ENCODE peak calls at places on chromosomes 4 and X, in six cellular contexts. G is spleen; N is heart right ventricle; L is MG63; C is CD8-positive, alpha-beta T cell; J is heart left ventricle. B is an unnamed sample. For H3K9me3, the result is how much of the 10 kb centered on the place peaks cover.

GRCh38 chr4:182145360-182145905 is 97.8 kb upstream of the TENM3 start:
- DNase-seq in J (no peak), C (no peak), N (no peak), L (no peak), G (no peak), B (peak)

GRCh38 chr4:2260336-2261109 is 1.4 kb downstream of the MXD4 start:
- DNase-seq in J (peak), C (no peak), G (peak), N (no peak), L (no peak), B (no peak)

GRCh38 chr4:150046728-150047217 is 31.5 kb upstream of the DCLK2 start:
- DNase-seq in N (no peak), G (no peak), L (no peak), C (no peak), J (no peak), B (no peak)

GRCh38 chr4:89344571-89344970 is 37.0 kb upstream of the GPRIN3 start:
- DNase-seq in L (no peak), G (no peak), N (no peak), C (no peak), J (no peak), B (no peak)

GRCh38 chr4:83118869-83119268 is 4.3 kb upstream of the PLAC8 start:
- DNase-seq in N (no peak), L (no peak), J (no peak), C (no peak), G (no peak), B (no peak)

GRCh38 chr4:86947494-86948120 is 12.8 kb downstream of the AFF1 start:
- DNase-seq in C (no peak), G (no peak), N (no peak), L (no peak), J (no peak), B (no peak)

GRCh38 chrX:139058831-139059495 is 347.4 kb upstream of the FGF13 start:
- DNase-seq in J (no peak), L (peak), N (no peak), C (no peak), G (no peak), B (no peak)

GRCh38 chr4:33825685-33826084 is 2418.6 kb downstream of the ARAP2 start:
- DNase-seq in G (no peak), C (no peak), L (no peak), N (no peak), J (no peak), B (no peak)

GRCh38 chr4:41192136-41192535 is 22.2 kb downstream of the APBB2 start:
- DNase-seq in J (no peak), L (no peak), N (no peak), C (no peak), G (no peak), B (no peak)

GRCh38 chrX:1134156-1134555 is 78.3 kb downstream of the CRLF2 start:
- DNase-seq in J (no peak), C (no peak), L (no peak), G (peak), N (no peak), B (no peak)

GRCh38 chrX:115906881-115907280 is 263.7 kb upstream of the AGTR2 start:
- DNase-seq in N (no peak), L (no peak), G (no peak), J (no peak), C (no peak), B (no peak)

GRCh38 chr4:67744561-67745283 is 9.5 kb downstream of the GNRHR start:
- DNase-seq in L (no peak), G (no peak), C (no peak), J (no peak), N (no peak), B (no peak)

GRCh38 chrX:86241547-86241946 is 93.3 kb downstream of the DACH2 start:
- DNase-seq in J (no peak), N (no peak), L (no peak), G (no peak), C (no peak), B (no peak)

GRCh38 chrX:115900425-115900824 is 270.1 kb upstream of the AGTR2 start:
- DNase-seq in J (no peak), L (no peak), N (no peak), C (no peak), G (no peak), B (no peak)

GRCh38 chr4:17526695-17527477 is 11.9 kb downstream of the CLRN2 start:
- DNase-seq in J (peak), N (no peak), G (no peak), L (no peak), C (no peak), B (no peak)

GRCh38 chr4:6225469-6225868 is 25.1 kb upstream of the JAKMIP1 start:
- DNase-seq in L (no peak), J (no peak), N (no peak), C (no peak), G (no peak), B (peak)

GRCh38 chr4:98482847-98483806 is 175.3 kb downstream of the TSPAN5 start:
- DNase-seq in L (peak), C (no peak), N (no peak), J (no peak), G (no peak), B (no peak)

GRCh38 chr4:23023121-23023520 is 330.4 kb downstream of the GBA3 start:
- DNase-seq in N (no peak), L (no peak), J (no peak), G (no peak), C (no peak), B (no peak)

GRCh38 chrX:3271485-3272186 is 74.8 kb downstream of the MXRA5 start:
- DNase-seq in J (no peak), L (peak), G (no peak), N (no peak), C (no peak), B (peak)

GRCh38 chr4:137124278-137124932 is 407.9 kb downstream of the PCDH18 start:
- DNase-seq in L (peak), N (no peak), J (no peak), C (no peak), G (no peak), B (peak)

GRCh38 chr4:43471950-43472349 is 579.4 kb downstream of the GRXCR1 start:
- DNase-seq in N (no peak), C (no peak), L (no peak), G (no peak), J (no peak), B (no peak)
- H3K9me3 ChIP-seq in N (under half), C (under half), L (under half), G (under half), J (under half), B (under half)

GRCh38 chrX:153806999-153807575 is 12.6 kb downstream of the SSR4 start:
- DNase-seq in L (peak), G (no peak), N (no peak), J (no peak), C (no peak), B (no peak)
- H3K9me3 ChIP-seq in L (under half), G (under half), N (under half), J (under half), C (under half), B (under half)

DNA sequence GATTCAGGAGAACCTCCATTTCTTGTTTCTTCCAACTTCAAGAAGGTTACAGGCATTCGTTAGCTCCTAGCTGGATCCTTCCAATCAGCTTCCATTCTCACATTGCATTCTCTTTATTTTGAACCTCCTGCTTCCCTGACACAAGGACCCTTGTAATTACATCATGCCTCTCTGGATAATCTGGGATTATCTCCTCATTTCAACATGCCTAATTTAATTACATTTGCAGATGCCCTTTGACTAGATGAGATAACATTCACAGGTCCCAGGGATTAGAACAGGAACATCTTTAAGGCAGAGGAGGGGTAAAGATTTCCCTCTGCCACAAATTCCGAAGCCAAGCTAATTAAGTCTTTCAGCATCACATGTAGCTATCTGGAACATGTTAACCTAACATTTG is 753.8 kb upstream of the PCDH7 start:
- DNase-seq in L (no peak), J (no peak), N (no peak), C (no peak), G (no peak), B (no peak)
- H3K9me3 ChIP-seq in L (under half), J (under half), N (under half), C (under half), G (under half), B (under half)

GRCh38 chr4:74223098-74223497 is 65.2 kb downstream of the MTHFD2L start:
- DNase-seq in L (no peak), G (no peak), J (no peak), C (no peak), N (no peak), B (no peak)
- H3K9me3 ChIP-seq in L (under half), G (under half), J (under half), C (under half), N (under half), B (under half)

GRCh38 chrX:44974462-44974861 is 101.5 kb downstream of the KDM6A start:
- DNase-seq in G (no peak), N (no peak), C (no peak), L (no peak), J (no peak), B (no peak)
- H3K9me3 ChIP-seq in G (under half), N (under half), C (under half), L (under half), J (under half), B (under half)

GRCh38 chr4:12118651-12119213 is 690.0 kb upstream of the HS3ST1 start:
- DNase-seq in G (no peak), J (no peak), L (no peak), N (no peak), C (no peak), B (no peak)
- H3K9me3 ChIP-seq in G (under half), J (under half), L (under half), N (under half), C (under half), B (under half)

GRCh38 chr4:77615153-77615552 is 9.5 kb downstream of the CXCL13 start:
- DNase-seq in J (no peak), C (no peak), G (no peak), N (no peak), L (no peak), B (no peak)
- H3K9me3 ChIP-seq in J (under half), C (under half), G (under half), N (under half), L (under half), B (under half)

GRCh38 chrX:155997436-155997835 is at the start of gene IL9R:
- DNase-seq in L (no peak), J (no peak), G (no peak), N (no peak), C (peak), B (no peak)

GRCh38 chrX:156000361-156000926 is 2.9 kb downstream of the IL9R start:
- DNase-seq in J (no peak), N (no peak), C (no peak), L (no peak), G (no peak), B (no peak)

GRCh38 chrX:155998116-155998515 is 620 bp downstream of the IL9R start:
- DNase-seq in G (no peak), N (no peak), J (no peak), C (no peak), L (no peak), B (no peak)

GRCh38 chrX:156001001-156001666 is 3.6 kb downstream of the IL9R start:
- DNase-seq in L (no peak), N (no peak), G (peak), J (no peak), C (no peak), B (no peak)

DNA sequence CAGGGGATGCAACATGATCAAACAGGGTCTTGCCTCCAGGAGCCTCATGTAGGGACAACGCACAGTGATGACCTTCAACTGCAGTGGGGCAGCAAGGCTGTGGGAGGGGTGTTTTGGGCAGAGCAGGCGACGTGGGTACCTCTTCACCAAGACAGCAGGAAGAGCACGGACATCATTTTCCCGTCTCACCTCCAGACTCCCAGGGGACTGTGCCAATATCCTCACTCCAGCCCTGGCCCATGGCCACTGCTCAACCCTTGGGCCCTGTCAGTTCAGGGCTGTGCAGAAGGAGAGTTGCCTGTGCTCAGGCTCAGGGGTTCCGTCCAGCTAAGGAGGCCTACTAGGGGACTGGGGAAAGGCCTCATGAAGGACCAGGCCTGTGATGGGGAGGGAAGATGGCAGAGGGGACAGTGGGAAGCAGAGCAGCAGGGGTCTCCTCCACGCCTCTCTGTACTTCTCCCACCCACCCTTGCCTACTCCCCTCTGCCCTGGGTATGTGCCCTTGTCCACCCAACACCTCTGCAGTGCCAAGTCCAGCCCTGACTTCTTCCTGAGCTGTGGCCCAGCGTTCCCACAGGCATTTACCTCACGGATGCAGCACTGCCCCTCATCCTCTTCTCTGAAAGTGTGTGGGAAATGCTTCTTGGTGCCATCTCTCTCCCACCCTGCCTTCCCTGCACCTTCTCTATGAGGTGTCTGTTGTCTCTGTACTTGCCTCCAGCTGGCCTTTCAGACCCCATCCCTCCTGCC is 1.4 kb downstream of the IL9R start:
- DNase-seq in G (no peak), L (no peak), C (no peak), N (no peak), J (no peak), B (no peak)
- H3K9me3 ChIP-seq in G (under half), L (under half), C (under half), N (under half), J (under half), B (under half)